ENCODE peak calls at places on chromosomes 7 and 10, in eight cellular contexts. U is stimulated activated CD4-positive, alpha-beta T cell treated with anti-CD3 and anti-CD28 coated beads, Interleukin-1b, Interleukin-23, amount 100 ng/mL, for 1 hour; D is endodermal cell; Z is endothelial cell; J is activated CD8-positive, alpha-beta memory T cell treated with anti-CD3 and anti-CD28 coated beads for 4 hours; M is H9; I is T-helper 2 cell; V is substantia nigra. L is an unnamed sample.
A peak's percentile ranks its signal among the peaks of the same experiment; 100 is the strongest.

GRCh38 chr10:125605167-125605566 is 77.8 kb downstream of the TEX36 start:
- DNase-seq in I (no peak), D (no peak), J (no peak), U (no peak), M (no peak), Z (no peak), V (no peak), L (no peak)

GRCh38 chr10:46530249-46531186 is 25.9 kb downstream of the GPRIN2 start:
- DNase-seq in I (no peak), J (no peak), U (no peak), M (no peak), V (no peak), D (no peak), Z (no peak), L (no peak)

GRCh38 chr7:42189535-42189934 is 47.5 kb downstream of the GLI3 start:
- DNase-seq in J (no peak), D (no peak), U (no peak), V (no peak), M (no peak), I (no peak), Z (no peak), L (no peak)

GRCh38 chr10:112713411-112713810 is 236.6 kb upstream of the TCF7L2 start:
- DNase-seq in J (no peak), Z (no peak), V (no peak), I (no peak), D (no peak), U (no peak), M (no peak), L (no peak)

GRCh38 chr7:78055579-78055978 is 257.0 kb downstream of the PHTF2 start:
- DNase-seq in Z (no peak), M (no peak), I (no peak), V (no peak), J (no peak), D (peak; percentile 48), U (no peak), L (no peak)

GRCh38 chr7:106110238-106110560 is 1.9 kb downstream of the SYPL1 start:
- DNase-seq in Z (no peak), U (no peak), M (no peak), V (no peak), J (no peak), D (no peak), I (no peak), L (no peak)

GRCh38 chr10:128375171-128375570 is 248.9 kb upstream of the MKI67 start:
- DNase-seq in U (no peak), I (no peak), V (no peak), Z (no peak), D (no peak), M (no peak), J (no peak), L (no peak)

GRCh38 chr7:74037609-74038008 is 9.6 kb downstream of the ELN start:
- DNase-seq in I (no peak), U (no peak), V (no peak), Z (no peak), M (no peak), D (no peak), J (no peak), L (no peak)

GRCh38 chr7:26329520-26330269 is 38.0 kb downstream of the SNX10 start:
- DNase-seq in I (no peak), Z (no peak), J (no peak), D (no peak), V (no peak), M (no peak), U (no peak), L (no peak)

GRCh38 chr7:102985176-102985783 is 72.5 kb downstream of the LRRC17 start:
- DNase-seq in M (no peak), J (no peak), V (no peak), U (no peak), I (no peak), D (no peak), Z (no peak), L (no peak)

GRCh38 chr7:82506702-82507101 is 63.1 kb upstream of the CACNA2D1 start:
- DNase-seq in Z (no peak), V (no peak), M (peak; percentile 33), U (no peak), D (peak; percentile 54), I (no peak), J (no peak), L (no peak)

GRCh38 chr7:27165089-27165654 is at the start of gene HOXA9:
- DNase-seq in M (no peak), Z (no peak), I (no peak), U (no peak), V (no peak), D (no peak), J (no peak), L (no peak)

GRCh38 chr10:86665868-86666267 is 2.4 kb upstream of the LDB3 start:
- DNase-seq in J (no peak), U (no peak), D (no peak), M (no peak), V (peak; percentile 88), I (no peak), Z (no peak), L (no peak)

GRCh38 chr10:373015-373414 is 237.8 kb downstream of the ZMYND11 start:
- DNase-seq in U (no peak), I (no peak), V (no peak), M (no peak), J (no peak), D (no peak), Z (no peak), L (no peak)

GRCh38 chr7:51369746-51370145 is 53.1 kb upstream of the COBL start:
- DNase-seq in M (no peak), D (peak; percentile 62), I (no peak), U (no peak), Z (peak; percentile 28), V (no peak), J (no peak), L (no peak)

GRCh38 chr10:119291223-119291900 is 84.0 kb downstream of the GRK5 start:
- DNase-seq in M (no peak), J (no peak), I (no peak), V (no peak), D (no peak), Z (no peak), U (no peak), L (no peak)

GRCh38 chr7:77738871-77739270 is 42.6 kb downstream of the RSBN1L start:
- DNase-seq in D (no peak), U (no peak), V (no peak), M (no peak), Z (no peak), J (no peak), I (no peak), L (no peak)

GRCh38 chr10:12875100-12875499 is 126.4 kb downstream of the CCDC3 start:
- DNase-seq in Z (no peak), V (no peak), M (no peak), D (no peak), I (no peak), J (no peak), U (no peak), L (no peak)

GRCh38 chr10:116784035-116784434 is 41.7 kb upstream of the HSPA12A start:
- DNase-seq in D (no peak), M (no peak), J (no peak), Z (no peak), U (no peak), I (no peak), V (no peak), L (no peak)

GRCh38 chr7:108094933-108095710 is 35.0 kb downstream of the LAMB4 start:
- DNase-seq in M (no peak), I (no peak), J (no peak), Z (no peak), U (no peak), V (no peak), D (no peak), L (no peak)

GRCh38 chr10:101856626-101857025 is 13.0 kb upstream of the KCNIP2 start:
- DNase-seq in J (no peak), Z (no peak), M (no peak), I (no peak), U (no peak), D (no peak), V (no peak), L (no peak)

GRCh38 chr10:50855015-50855414 is 30.4 kb downstream of the A1CF start:
- DNase-seq in V (no peak), J (no peak), D (no peak), Z (no peak), I (no peak), U (no peak), M (no peak), L (no peak)

GRCh38 chr7:29434405-29434804 is 129.2 kb upstream of the PRR15 start:
- DNase-seq in M (no peak), I (no peak), U (no peak), D (no peak), V (no peak), Z (no peak), J (no peak), L (no peak)

GRCh38 chr7:112892263-112892662 is 102.1 kb upstream of the TMEM168 start:
- DNase-seq in Z (no peak), V (no peak), J (no peak), I (no peak), U (no peak), M (no peak), D (no peak), L (no peak)

GRCh38 chr7:136868496-136869005 is at the start of gene CHRM2:
- DNase-seq in Z (peak; percentile 15), M (peak; percentile 46), I (no peak), U (no peak), J (no peak), V (no peak), D (peak; percentile 69), L (no peak)

GRCh38 chr7:47303695-47304453 is 278.0 kb downstream of the TNS3 start:
- DNase-seq in U (no peak), M (no peak), D (no peak), Z (no peak), I (no peak), J (no peak), V (no peak), L (no peak)

GRCh38 chr10:15802375-15802949 is 57.8 kb downstream of the MINDY3 start:
- DNase-seq in D (peak; percentile 78), J (no peak), V (no peak), I (no peak), Z (no peak), U (no peak), M (no peak), L (no peak)

GRCh38 chr7:13742719-13743640 is 246.5 kb downstream of the ETV1 start:
- DNase-seq in J (no peak), Z (peak; percentile 37), V (peak; percentile 5), D (peak; percentile 51), U (no peak), I (no peak), M (peak; percentile 27), L (no peak)

GRCh38 chr7:84025332-84025927 is 169.2 kb downstream of the SEMA3A start:
- DNase-seq in V (no peak), M (no peak), Z (no peak), U (no peak), D (no peak), J (no peak), I (no peak), L (no peak)

GRCh38 chr10:14396441-14397048 is 65.8 kb upstream of the FRMD4A start:
- DNase-seq in I (no peak), M (no peak), D (no peak), J (no peak), V (no peak), Z (no peak), U (no peak), L (no peak)

GRCh38 chr10:19021162-19021561 is 27.4 kb upstream of the MALRD1 start:
- DNase-seq in I (no peak), J (no peak), U (no peak), Z (no peak), D (no peak), V (no peak), M (no peak), L (no peak)

GRCh38 chr7:49770838-49771237 is 2.6 kb upstream of the VWC2 start:
- DNase-seq in U (no peak), V (no peak), Z (no peak), J (no peak), D (no peak), I (no peak), M (no peak), L (no peak)

GRCh38 chr10:6530211-6530840 is 49.8 kb downstream of the PRKCQ start:
- DNase-seq in D (no peak), I (peak; percentile 62), V (no peak), M (no peak), J (peak; percentile 58), U (peak; percentile 20), Z (no peak), L (peak; percentile 85)

GRCh38 chr7:131094685-131095084 is 233.0 kb upstream of the MKLN1 start:
- DNase-seq in J (no peak), M (no peak), I (no peak), D (no peak), V (no peak), Z (no peak), U (no peak), L (no peak)

L was measured in stimulated activated effector memory CD8-positive, alpha-beta T cell treated with anti-CD3 and anti-CD28 coated beads, Interleukin-12 subunit alpha, Interleukin-12 subunit beta, amount 100 ng/mL, for 72 hours.